ENCODE peak calls at places on chromosome 9, in six cellular contexts. One of them, this sample, is unnamed.
A peak's percentile ranks its signal among the peaks of the same experiment; 100 is the strongest.

GRCh38 chr9:32487981-32488380 is 38.0 kb downstream of the RIGI start:
- DNase-seq in left kidney: no peak
- DNase-seq in ovary: no peak
- DNase-seq in activated CD4-positive, alpha-beta T cell treated with anti-CD3 and anti-CD28 coated beads, Interleukin-2, amount 10 ng/mL, durations not matched to agents 7 days and 5 days: no peak
- DNase-seq in GM12891: no peak
- DNase-seq in Kasumi-1: no peak
- DNase-seq in this sample: no peak

GRCh38 chr9:74493512-74493911 is 3.6 kb upstream of the RORB start:
- DNase-seq in ovary: no peak
- DNase-seq in Kasumi-1: no peak
- DNase-seq in activated CD4-positive, alpha-beta T cell treated with anti-CD3 and anti-CD28 coated beads, Interleukin-2, amount 10 ng/mL, durations not matched to agents 7 days and 5 days: no peak
- DNase-seq in GM12891: no peak
- DNase-seq in left kidney: no peak
- DNase-seq in this sample: no peak

GRCh38 chr9:88533951-88534455 is 975 bp upstream of the NXNL2 start:
- DNase-seq in GM12891: no peak
- DNase-seq in ovary: no peak
- DNase-seq in activated CD4-positive, alpha-beta T cell treated with anti-CD3 and anti-CD28 coated beads, Interleukin-2, amount 10 ng/mL, durations not matched to agents 7 days and 5 days: no peak
- DNase-seq in left kidney: peak; percentile 70
- DNase-seq in Kasumi-1: no peak
- DNase-seq in this sample: no peak

GRCh38 chr9:31471041-31471440 is 913.4 kb upstream of the ACO1 start:
- DNase-seq in GM12891: no peak
- DNase-seq in ovary: no peak
- DNase-seq in activated CD4-positive, alpha-beta T cell treated with anti-CD3 and anti-CD28 coated beads, Interleukin-2, amount 10 ng/mL, durations not matched to agents 7 days and 5 days: no peak
- DNase-seq in left kidney: no peak
- DNase-seq in Kasumi-1: no peak
- DNase-seq in this sample: no peak

GRCh38 chr9:136145580-136145979 is 26.9 kb upstream of the TMEM250 start:
- DNase-seq in GM12891: no peak
- DNase-seq in ovary: peak; percentile 4
- DNase-seq in left kidney: no peak
- DNase-seq in activated CD4-positive, alpha-beta T cell treated with anti-CD3 and anti-CD28 coated beads, Interleukin-2, amount 10 ng/mL, durations not matched to agents 7 days and 5 days: no peak
- DNase-seq in Kasumi-1: no peak
- DNase-seq in this sample: no peak

GRCh38 chr9:75814667-75815066 is 75.8 kb upstream of the PCSK5 start:
- DNase-seq in left kidney: no peak
- DNase-seq in activated CD4-positive, alpha-beta T cell treated with anti-CD3 and anti-CD28 coated beads, Interleukin-2, amount 10 ng/mL, durations not matched to agents 7 days and 5 days: no peak
- DNase-seq in Kasumi-1: no peak
- DNase-seq in ovary: no peak
- DNase-seq in GM12891: no peak
- DNase-seq in this sample: no peak

GRCh38 chr9:14351206-14351605 is 37.3 kb upstream of the NFIB start:
- DNase-seq in activated CD4-positive, alpha-beta T cell treated with anti-CD3 and anti-CD28 coated beads, Interleukin-2, amount 10 ng/mL, durations not matched to agents 7 days and 5 days: no peak
- DNase-seq in left kidney: no peak
- DNase-seq in ovary: no peak
- DNase-seq in Kasumi-1: no peak
- DNase-seq in GM12891: no peak
- DNase-seq in this sample: no peak

GRCh38 chr9:74662616-74663015 is 165.5 kb downstream of the RORB start:
- DNase-seq in ovary: no peak
- DNase-seq in Kasumi-1: no peak
- DNase-seq in left kidney: peak; percentile 4
- DNase-seq in GM12891: no peak
- DNase-seq in activated CD4-positive, alpha-beta T cell treated with anti-CD3 and anti-CD28 coated beads, Interleukin-2, amount 10 ng/mL, durations not matched to agents 7 days and 5 days: no peak
- DNase-seq in this sample: no peak

This sample was measured in DND-41.